ENCODE peak calls at places on chromosome 3, in six cellular contexts. One of them, this sample, is unnamed.

GRCh38 chr3:57661404-57661803 is 31.5 kb downstream of the DENND6A start:
- DNase-seq in fibroblast of mammary gland: no peak
- DNase-seq in stimulated activated naive CD8-positive, alpha-beta T cell treated with anti-CD3 and anti-CD28 coated beads, Interleukin-15, Interleukin-2, amounts not matched to agents 100 U/mL and 50 U/mL, for 24 hours: no peak
- DNase-seq in hepatocyte: no peak
- DNase-seq in epithelial cell of esophagus: no peak
- DNase-seq in C1 segment of cervical spinal cord: no peak
- DNase-seq in this sample: no peak

GRCh38 chr3:14374444-14374883 is 27.9 kb upstream of the SLC6A6 start:
- DNase-seq in fibroblast of mammary gland: no peak
- DNase-seq in stimulated activated naive CD8-positive, alpha-beta T cell treated with anti-CD3 and anti-CD28 coated beads, Interleukin-15, Interleukin-2, amounts not matched to agents 100 U/mL and 50 U/mL, for 24 hours: no peak
- DNase-seq in hepatocyte: no peak
- DNase-seq in epithelial cell of esophagus: peak; percentile 56
- DNase-seq in C1 segment of cervical spinal cord: no peak
- DNase-seq in this sample: peak; percentile 27

GRCh38 chr3:8962226-8962861 is 928 bp downstream of the RAD18 start:
- DNase-seq in fibroblast of mammary gland: peak; percentile 22
- DNase-seq in stimulated activated naive CD8-positive, alpha-beta T cell treated with anti-CD3 and anti-CD28 coated beads, Interleukin-15, Interleukin-2, amounts not matched to agents 100 U/mL and 50 U/mL, for 24 hours: no peak
- DNase-seq in hepatocyte: no peak
- DNase-seq in epithelial cell of esophagus: no peak
- DNase-seq in C1 segment of cervical spinal cord: no peak
- DNase-seq in this sample: no peak

GRCh38 chr3:85939026-85939616 is 980.3 kb downstream of the CADM2 start:
- DNase-seq in fibroblast of mammary gland: no peak
- DNase-seq in stimulated activated naive CD8-positive, alpha-beta T cell treated with anti-CD3 and anti-CD28 coated beads, Interleukin-15, Interleukin-2, amounts not matched to agents 100 U/mL and 50 U/mL, for 24 hours: no peak
- DNase-seq in hepatocyte: peak; percentile 12
- DNase-seq in epithelial cell of esophagus: no peak
- DNase-seq in C1 segment of cervical spinal cord: no peak
- DNase-seq in this sample: no peak

GRCh38 chr3:63861306-63861705 is 2.3 kb downstream of the THOC7 start:
- DNase-seq in fibroblast of mammary gland: no peak
- DNase-seq in stimulated activated naive CD8-positive, alpha-beta T cell treated with anti-CD3 and anti-CD28 coated beads, Interleukin-15, Interleukin-2, amounts not matched to agents 100 U/mL and 50 U/mL, for 24 hours: no peak
- DNase-seq in hepatocyte: no peak
- DNase-seq in epithelial cell of esophagus: no peak
- DNase-seq in C1 segment of cervical spinal cord: no peak
- DNase-seq in this sample: no peak

GRCh38 chr3:60096403-60096802 is 1046.6 kb upstream of the CFAP20DC start:
- DNase-seq in fibroblast of mammary gland: no peak
- DNase-seq in stimulated activated naive CD8-positive, alpha-beta T cell treated with anti-CD3 and anti-CD28 coated beads, Interleukin-15, Interleukin-2, amounts not matched to agents 100 U/mL and 50 U/mL, for 24 hours: no peak
- DNase-seq in hepatocyte: no peak
- DNase-seq in epithelial cell of esophagus: no peak
- DNase-seq in C1 segment of cervical spinal cord: no peak
- DNase-seq in this sample: no peak

GRCh38 chr3:23865595-23866396 is 51.0 kb downstream of the NKIRAS1 start:
- DNase-seq in fibroblast of mammary gland: peak; percentile 32
- DNase-seq in stimulated activated naive CD8-positive, alpha-beta T cell treated with anti-CD3 and anti-CD28 coated beads, Interleukin-15, Interleukin-2, amounts not matched to agents 100 U/mL and 50 U/mL, for 24 hours: no peak
- DNase-seq in hepatocyte: peak; percentile 44
- DNase-seq in epithelial cell of esophagus: no peak
- DNase-seq in C1 segment of cervical spinal cord: no peak
- DNase-seq in this sample: peak; percentile 27

GRCh38 chr3:32818431-32819085 is 761 bp downstream of the TRIM71 start:
- DNase-seq in fibroblast of mammary gland: no peak
- DNase-seq in stimulated activated naive CD8-positive, alpha-beta T cell treated with anti-CD3 and anti-CD28 coated beads, Interleukin-15, Interleukin-2, amounts not matched to agents 100 U/mL and 50 U/mL, for 24 hours: peak; percentile 5
- DNase-seq in hepatocyte: peak; percentile 49
- DNase-seq in epithelial cell of esophagus: no peak
- DNase-seq in C1 segment of cervical spinal cord: no peak
- DNase-seq in this sample: no peak

GRCh38 chr3:136891934-136892855 is 30.2 kb downstream of the NCK1 start:
- DNase-seq in fibroblast of mammary gland: no peak
- DNase-seq in stimulated activated naive CD8-positive, alpha-beta T cell treated with anti-CD3 and anti-CD28 coated beads, Interleukin-15, Interleukin-2, amounts not matched to agents 100 U/mL and 50 U/mL, for 24 hours: no peak
- DNase-seq in hepatocyte: no peak
- DNase-seq in epithelial cell of esophagus: peak; percentile 72
- DNase-seq in C1 segment of cervical spinal cord: no peak
- DNase-seq in this sample: no peak

GRCh38 chr3:51953445-51953844 is 1.7 kb upstream of the GPR62 start:
- DNase-seq in fibroblast of mammary gland: peak; percentile 83
- DNase-seq in stimulated activated naive CD8-positive, alpha-beta T cell treated with anti-CD3 and anti-CD28 coated beads, Interleukin-15, Interleukin-2, amounts not matched to agents 100 U/mL and 50 U/mL, for 24 hours: no peak
- DNase-seq in hepatocyte: no peak
- DNase-seq in epithelial cell of esophagus: peak; percentile 89
- DNase-seq in C1 segment of cervical spinal cord: no peak
- DNase-seq in this sample: no peak

GRCh38 chr3:139198186-139198585 is 145.6 kb upstream of the MRPS22 start:
- DNase-seq in fibroblast of mammary gland: no peak
- DNase-seq in stimulated activated naive CD8-positive, alpha-beta T cell treated with anti-CD3 and anti-CD28 coated beads, Interleukin-15, Interleukin-2, amounts not matched to agents 100 U/mL and 50 U/mL, for 24 hours: no peak
- DNase-seq in hepatocyte: no peak
- DNase-seq in epithelial cell of esophagus: no peak
- DNase-seq in C1 segment of cervical spinal cord: no peak
- DNase-seq in this sample: no peak

This sample was measured in Calu3.